ENCODE peak calls at places on chromosomes 3 and 15, in five cellular contexts. N, Q, A, O and E are unnamed samples.

GRCh38 chr15:56960116-56960515 is 41.7 kb downstream of the TCF12 start:
- DNase-seq in N (no peak), Q (no peak), A (no peak), O (no peak), E (no peak)

GRCh38 chr3:113485161-113485609 is 29.8 kb downstream of the SPICE1 start:
- DNase-seq in N (no peak), Q (peak; percentile 16), A (no peak), O (no peak), E (peak; percentile 53)

GRCh38 chr3:183044547-183045229 is 54.6 kb downstream of the MCCC1 start:
- DNase-seq in N (no peak), Q (no peak), A (peak; percentile 90), O (no peak), E (no peak)

GRCh38 chr3:172550347-172550943 is 27.2 kb upstream of the TNFSF10 start:
- DNase-seq in N (peak; percentile 77), Q (no peak), A (no peak), O (no peak), E (no peak)

GRCh38 chr15:86797135-86797534 is 717.5 kb downstream of the AGBL1 start:
- DNase-seq in N (no peak), Q (no peak), A (no peak), O (no peak), E (no peak)

GRCh38 chr3:194300392-194300758 is 50.8 kb downstream of the CPN2 start:
- DNase-seq in N (no peak), Q (peak; percentile 93), A (no peak), O (no peak), E (peak; percentile 53)

GRCh38 chr15:36501063-36501678 is 78.3 kb upstream of the CDIN1 start:
- DNase-seq in N (peak; percentile 72), Q (peak; percentile 92), A (peak; percentile 19), O (no peak), E (peak; percentile 74)

GRCh38 chr3:105904251-105904650 is 35.4 kb upstream of the CBLB start:
- DNase-seq in N (no peak), Q (no peak), A (no peak), O (no peak), E (no peak)

GRCh38 chr3:159126261-159127020 is 324.6 kb downstream of the MFSD1 start:
- DNase-seq in N (no peak), Q (no peak), A (no peak), O (no peak), E (no peak)

GRCh38 chr3:112004187-112004586 is 5.5 kb downstream of the TAGLN3 start:
- DNase-seq in N (no peak), Q (no peak), A (no peak), O (no peak), E (no peak)

GRCh38 chr3:192864943-192865342 is 52.7 kb downstream of the MB21D2 start:
- DNase-seq in N (no peak), Q (no peak), A (no peak), O (no peak), E (no peak)

GRCh38 chr15:26631894-26632293 is 141.0 kb downstream of the GABRB3 start:
- DNase-seq in N (peak; percentile 20), Q (peak; percentile 32), A (no peak), O (no peak), E (no peak)

GRCh38 chr3:87798567-87798947 is 260.2 kb downstream of the CGGBP1 start:
- DNase-seq in N (peak; percentile 44), Q (no peak), A (no peak), O (no peak), E (no peak)

GRCh38 chr3:187343670-187344069 is 24.5 kb upstream of the RTP4 start:
- DNase-seq in N (no peak), Q (no peak), A (no peak), O (no peak), E (no peak)

GRCh38 chr3:190644766-190645165 is 130.9 kb downstream of the IL1RAP start:
- DNase-seq in N (no peak), Q (no peak), A (no peak), O (no peak), E (no peak)

GRCh38 chr15:70337292-70338186 is 239.8 kb upstream of the TLE3 start:
- DNase-seq in N (no peak), Q (no peak), A (no peak), O (no peak), E (no peak)

DNA sequence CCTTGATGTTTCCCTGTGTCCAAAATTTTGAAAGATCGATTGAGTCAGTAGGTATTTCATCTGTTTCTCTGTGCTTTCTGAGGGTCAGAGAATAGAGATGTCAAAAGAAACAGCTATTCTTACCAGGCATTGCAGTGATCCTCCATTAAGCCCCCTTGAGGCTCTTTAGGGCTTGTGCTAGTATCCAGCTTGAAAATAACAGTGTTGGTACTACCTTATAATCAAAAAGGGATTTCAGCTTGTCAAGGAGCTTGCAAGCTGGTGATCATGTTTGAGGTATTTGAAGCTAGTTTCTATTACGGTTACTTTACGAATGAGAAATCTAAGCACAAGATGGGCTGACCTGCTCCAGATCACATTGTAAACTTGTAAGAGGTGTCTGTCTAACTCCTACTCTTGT is 103.4 kb downstream of the EDEM1 start:
- DNase-seq in N (no peak), Q (no peak), A (no peak), O (no peak), E (no peak)
- TF ChIP-seq POLR2AphosphoS5 in N (no peak), Q (no peak), A (no peak), O (no peak), E (no peak)

GRCh38 chr3:53109190-53109589 is 21.0 kb downstream of the RFT1 start:
- DNase-seq in N (no peak), Q (no peak), A (no peak), O (no peak), E (no peak)
- TF ChIP-seq CREB1 in N (no peak), Q (no peak), A (no peak), O (no peak), E (no peak)

GRCh38 chr15:99916668-99917223 is 183.5 kb upstream of the LYSMD4 start:
- DNase-seq in N (no peak), Q (no peak), A (no peak), O (no peak), E (no peak)
- H3K4me3 ChIP-seq in N (no peak overlapping the region), Q (no peak overlapping the region), A (no peak overlapping the region), O (no peak overlapping the region), E (no peak overlapping the region)

DNA sequence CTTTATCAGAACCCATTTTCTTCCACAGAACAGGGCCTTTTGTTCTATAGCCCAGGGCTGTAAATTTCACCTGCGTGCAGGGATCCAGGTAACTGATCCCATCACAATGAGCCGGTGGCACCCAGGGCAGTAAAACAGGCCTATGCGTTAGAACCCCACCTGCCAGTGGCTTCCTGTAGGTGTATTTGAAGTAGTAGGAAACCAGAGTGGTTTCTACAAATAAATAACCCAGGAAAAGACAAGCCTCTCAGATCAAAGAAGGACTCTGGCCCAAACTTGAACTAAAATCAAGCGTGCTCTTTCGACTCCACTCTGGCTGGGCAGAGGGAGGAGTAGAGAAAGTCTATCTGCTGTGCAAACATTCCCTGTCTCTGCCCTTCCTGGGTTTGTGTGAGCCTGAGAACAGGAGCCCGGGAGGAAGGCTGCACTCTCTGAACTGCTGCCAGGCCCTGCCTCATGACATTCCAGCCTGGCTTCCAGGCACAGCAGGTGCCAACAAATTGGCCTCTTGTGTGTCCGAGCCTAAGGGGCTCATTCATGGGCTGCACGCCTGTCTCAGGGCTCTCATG is 77.7 kb downstream of the CEMIP start:
- DNase-seq in N (no peak), Q (peak; percentile 38), A (no peak), O (no peak), E (peak; percentile 97)
- TF ChIP-seq POLR2AphosphoS5 in N (no peak), Q (no peak), A (no peak), O (no peak), E (no peak)